ENCODE peak calls at places on chromosomes 4 and X, in ten cellular contexts. K, E, B, S, L, M, P, V, Q and D are unnamed samples.
A peak's percentile ranks its signal among the peaks of the same experiment; 100 is the strongest.

GRCh38 chr4:99640676-99641075 is 17.0 kb downstream of the C4orf54 start:
- DNase-seq in K (no peak), E (no peak), M (no peak), B (no peak), L (no peak), V (no peak), P (no peak), S (no peak), Q (no peak), D (no peak)

GRCh38 chr4:110823251-110823650 is 200.4 kb upstream of the PITX2 start:
- DNase-seq in S (no peak), M (no peak), E (no peak), P (no peak), B (no peak), V (no peak), K (no peak), L (no peak), Q (no peak), D (no peak)

GRCh38 chrX:1031521-1032430 is 180.7 kb downstream of the CRLF2 start:
- DNase-seq in B (no peak), L (no peak), K (peak; percentile 11), Q (no peak), E (peak; percentile 77), M (peak; percentile 71), P (no peak), V (no peak), S (no peak), D (no peak)

GRCh38 chr4:187070158-187070557 is 346.5 kb upstream of the FAT1 start:
- DNase-seq in P (no peak), E (no peak), V (no peak), L (no peak), M (no peak), S (no peak), Q (no peak), K (no peak), B (no peak), D (no peak)

GRCh38 chr4:88010921-88011320 is 3.5 kb downstream of the PKD2 start:
- DNase-seq in P (no peak), V (no peak), K (no peak), S (no peak), E (no peak), B (no peak), M (no peak), Q (no peak), L (no peak), D (no peak)

GRCh38 chr4:41144812-41145211 is 69.5 kb downstream of the APBB2 start:
- DNase-seq in L (no peak), B (no peak), V (no peak), M (no peak), E (no peak), S (no peak), P (no peak), Q (peak; percentile 44), K (no peak), D (no peak)

GRCh38 chr4:122764808-122765189 is 32.3 kb downstream of the BBS12 start:
- DNase-seq in B (no peak), P (no peak), K (no peak), E (no peak), M (no peak), S (no peak), Q (no peak), V (no peak), L (no peak), D (no peak)

GRCh38 chr4:78363031-78363430 is 188.5 kb upstream of the ANXA3 start:
- DNase-seq in K (no peak), S (no peak), M (no peak), Q (no peak), E (no peak), B (no peak), P (no peak), V (no peak), L (no peak), D (no peak)

GRCh38 chrX:39857780-39858179 is 240.0 kb downstream of the BCOR start:
- DNase-seq in S (no peak), M (no peak), K (no peak), V (no peak), Q (no peak), L (no peak), E (no peak), P (no peak), B (no peak), D (no peak)

GRCh38 chrX:117327306-117327705 is 789.3 kb downstream of the KLHL13 start:
- DNase-seq in S (no peak), B (no peak), L (no peak), E (no peak), V (peak; percentile 7), K (no peak), P (no peak), Q (no peak), M (no peak), D (no peak)

GRCh38 chr4:1746919-1747602 is 25.7 kb downstream of the TACC3 start:
- DNase-seq in M (peak; percentile 82), E (no peak), B (no peak), V (no peak), Q (peak; percentile 86), K (peak; percentile 56), S (no peak), L (no peak), P (no peak), D (no peak)

GRCh38 chr4:1747603-1747967 is 26.3 kb downstream of the TACC3 start:
- DNase-seq in Q (no peak), S (no peak), E (no peak), B (no peak), L (no peak), V (no peak), K (no peak), M (peak; percentile 48), P (no peak), D (no peak)

GRCh38 chr4:1749826-1750225 is 28.5 kb downstream of the TACC3 start:
- DNase-seq in V (no peak), K (no peak), S (no peak), B (no peak), P (no peak), L (no peak), E (no peak), M (peak; percentile 49), Q (no peak), D (no peak)

GRCh38 chr4:1749370-1749769 is 28.0 kb downstream of the TACC3 start:
- DNase-seq in L (no peak), B (no peak), Q (no peak), P (no peak), M (no peak), V (no peak), E (no peak), S (no peak), K (no peak), D (no peak)

GRCh38 chr4:1748465-1748995 is 27.2 kb downstream of the TACC3 start:
- DNase-seq in K (peak; percentile 83), V (peak; percentile 57), S (peak; percentile 98), B (no peak), M (peak; percentile 91), P (peak; percentile 90), Q (peak; percentile 59), L (peak; percentile 81), E (no peak), D (peak; percentile 78)
- TF ChIP-seq EP300 in K (no peak), V (no peak), S (no peak), B (no peak), M (no peak), P (no peak), Q (no peak), L (no peak), E (no peak), D (no peak)

GRCh38 chr4:625631-626031 is 258 bp downstream of the PDE6B start:
- DNase-seq in M (peak; percentile 76), V (no peak), S (no peak), Q (no peak), K (no peak), B (no peak), P (no peak), L (no peak), E (peak; percentile 72), D (no peak)
- H3K27me3 ChIP-seq in M (no peaks in the 10 kb centered on the region), V (no peaks in the 10 kb centered on the region), S (no peaks in the 10 kb centered on the region), Q (peaks cover 17% of the 10 kb centered on the region), K (no peaks in the 10 kb centered on the region), B (no peaks in the 10 kb centered on the region), P (peaks cover 30% of the 10 kb centered on the region), L (peaks cover 8% of the 10 kb centered on the region), E (peaks cover 24% of the 10 kb centered on the region), D (peaks cover 35% of the 10 kb centered on the region)

GRCh38 chr4:5712931-5713330 is 1.9 kb downstream of the EVC start:
- DNase-seq in Q (no peak), S (no peak), E (no peak), L (no peak), P (no peak), K (no peak), M (no peak), V (no peak), B (no peak), D (no peak)

GRCh38 chr4:5712517-5712916 is 1.5 kb downstream of the EVC start:
- DNase-seq in P (no peak), E (no peak), Q (no peak), M (no peak), K (no peak), S (no peak), V (no peak), B (peak; percentile 74), L (no peak), D (no peak)

GRCh38 chr4:5710065-5710961 is 688 bp upstream of the EVC start:
- DNase-seq in L (no peak), S (peak; percentile 75), V (no peak), B (no peak), P (no peak), Q (peak; percentile 20), K (no peak), M (no peak), E (no peak), D (no peak)

GRCh38 chr4:5711479-5712184 is 631 bp downstream of the EVC start:
- DNase-seq in E (no peak), P (peak; percentile 33), M (no peak), K (no peak), L (no peak), V (no peak), Q (peak; percentile 15), B (no peak), S (no peak), D (peak; percentile 77)

GRCh38 chr4:5710962-5711478 is at the start of gene EVC:
- DNase-seq in L (peak; percentile 63), S (peak; percentile 90), P (peak; percentile 73), Q (peak; percentile 54), K (peak; percentile 62), M (peak; percentile 90), E (peak; percentile 89), V (no peak), B (no peak), D (peak; percentile 94)
- TF ChIP-seq POLR2AphosphoS5 in L (no peak), S (peak; percentile 78), P (no peak), Q (peak; percentile 43), K (peak; percentile 6), M (peak; percentile 12), E (no peak), V (no peak), B (no peak), D (peak; percentile 66)

DNA sequence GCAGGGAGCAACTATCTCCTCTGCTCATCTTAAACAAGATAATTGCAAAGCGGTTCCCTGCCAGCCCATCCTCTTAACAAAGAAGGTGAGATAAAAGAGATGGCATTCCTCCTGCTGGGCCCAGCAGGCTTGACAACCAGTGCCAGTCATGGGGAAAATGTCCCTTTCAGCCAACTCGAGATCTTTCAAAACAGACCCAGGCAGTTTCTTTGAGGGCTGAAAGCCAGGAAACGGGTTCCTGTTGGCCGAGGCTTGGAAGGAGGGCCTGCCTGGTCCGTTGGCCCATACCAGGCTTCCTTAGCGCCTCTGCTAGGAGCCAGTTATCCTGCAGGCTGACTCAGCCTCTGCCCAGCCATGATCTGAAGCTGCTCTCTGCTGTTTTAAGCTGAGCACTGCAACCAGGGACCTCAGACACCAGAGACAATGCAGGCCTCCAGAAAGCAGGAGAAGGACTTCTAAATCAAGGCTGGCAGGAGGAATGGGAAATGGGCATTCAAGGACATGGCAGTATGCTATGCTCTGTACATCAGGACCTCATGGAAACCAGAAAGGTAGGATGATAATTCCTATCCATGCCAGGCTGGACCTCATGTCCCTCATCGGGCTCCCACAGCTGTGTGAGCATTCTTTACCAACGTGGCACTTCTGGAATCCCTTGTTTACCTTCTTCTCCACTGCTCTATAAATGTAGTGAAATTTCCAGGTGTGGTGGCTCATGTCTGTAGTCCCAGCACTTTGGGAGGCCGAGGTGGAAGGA is 42.4 kb upstream of the SLC2A9 start:
- DNase-seq in K (peak; percentile 37), P (peak; percentile 34), B (no peak), Q (peak; percentile 67), S (no peak), E (no peak), M (no peak), V (peak; percentile 71), L (peak; percentile 28), D (peak; percentile 89)
- TF ChIP-seq EP300 in K (no peak), P (no peak), B (no peak), Q (no peak), S (no peak), E (no peak), M (no peak), V (peak; percentile 63), L (no peak), D (no peak)